ENCODE peak calls at places on chromosomes 11 and 22, in five cellular contexts. F is RWPE2; X is RPMI8226; G is globus pallidus; B is stimulated activated CD4-positive, alpha-beta T cell treated with anti-CD3 and anti-CD28 coated beads, Interleukin-15, amount 100 ng/mL, for 1 hour. W is an unnamed sample.

GRCh38 chr22:37187891-37188761 is at the start of gene C1QTNF6:
- DNase-seq in F (peak; percentile 73), X (no peak), G (no peak), B (no peak), W (peak; percentile 58)

GRCh38 chr11:68503281-68503687 is 42.7 kb downstream of the PPP6R3 start:
- DNase-seq in F (no peak), G (no peak), X (no peak), B (no peak), W (peak; percentile 41)

GRCh38 chr11:115234794-115235193 is 269.4 kb downstream of the CADM1 start:
- DNase-seq in X (no peak), B (no peak), G (no peak), F (no peak), W (peak; percentile 19)

GRCh38 chr11:33530824-33531223 is 169.8 kb downstream of the C11orf91 start:
- DNase-seq in F (no peak), X (no peak), B (no peak), G (no peak), W (no peak)

GRCh38 chr11:8917157-8917820 is 6.3 kb downstream of the AKIP1 start:
- DNase-seq in F (no peak), G (no peak), X (peak; percentile 19), B (no peak), W (peak; percentile 80)

GRCh38 chr11:80156062-80156461 is 715.2 kb upstream of the TENM4 start:
- DNase-seq in X (no peak), B (no peak), G (no peak), F (no peak), W (no peak)

GRCh38 chr11:124674571-124674970 is 867 bp downstream of the SPA17 start:
- DNase-seq in G (no peak), B (no peak), F (no peak), X (no peak), W (no peak)

GRCh38 chr11:27120211-27120610 is 79.6 kb downstream of the BBOX1 start:
- DNase-seq in F (no peak), X (no peak), G (no peak), B (no peak), W (no peak)

GRCh38 chr11:58616594-58616993 is 5.9 kb upstream of the CNTF start:
- DNase-seq in F (no peak), X (no peak), G (no peak), B (no peak), W (no peak)

GRCh38 chr11:118263694-118264567 is at the start of gene MPZL2:
- DNase-seq in G (no peak), B (no peak), F (peak; percentile 94), X (peak; percentile 73), W (peak; percentile 86)

GRCh38 chr11:128518493-128519207 is 68.7 kb downstream of the ETS1 start:
- DNase-seq in G (no peak), B (no peak), X (no peak), F (no peak), W (no peak)

W was measured in thyroid gland.